ENCODE peak calls at places on chromosomes 5 and 9, in four cellular contexts. K is NCI-H2081; A is stimulated activated CD8-positive, alpha-beta memory T cell treated with anti-CD3 and anti-CD28 coated beads, Interleukin-2, amount 100 ng/mL, for 1 hour; Y is B cell. T is an unnamed sample.

GRCh38 chr5:90807483-90807882 is 248.9 kb downstream of the ADGRV1 start:
- DNase-seq in K (no peak), Y (no peak), A (no peak), T (no peak)

GRCh38 chr9:113990975-113991471 is 87.1 kb downstream of the AMBP start:
- DNase-seq in K (no peak), A (no peak), Y (no peak), T (no peak)

GRCh38 chr5:90888511-90889324 is 330.1 kb downstream of the ADGRV1 start:
- DNase-seq in K (no peak), Y (no peak), A (no peak), T (no peak)

GRCh38 chr5:115751176-115751575 is 65.3 kb downstream of the CDO1 start:
- DNase-seq in A (no peak), Y (no peak), K (no peak), T (no peak)

GRCh38 chr9:18346761-18347160 is 127.2 kb upstream of the ADAMTSL1 start:
- DNase-seq in A (no peak), K (no peak), Y (no peak), T (no peak)

GRCh38 chr5:179264641-179265528 is 80.4 kb downstream of the ADAMTS2 start:
- DNase-seq in A (no peak), K (no peak), Y (peak), T (no peak)

GRCh38 chr9:119003882-119004617 is 365.2 kb downstream of the BRINP1 start:
- DNase-seq in Y (no peak), A (no peak), K (no peak), T (no peak)

GRCh38 chr9:97786341-97786740 is 66.7 kb upstream of the FOXE1 start:
- DNase-seq in A (no peak), Y (no peak), K (no peak), T (no peak)

T was measured in activated gamma-delta T cell treated with anti-CD3 and anti-CD28 coated beads, Interleukin-2, amount 50 U/mL, for 16 hours.